ENCODE peak calls at places on chromosome 17, in four cellular contexts. U is stomach, V is BJ, R is AG04449. E is an unnamed sample.

GRCh38 chr17:41026668-41027471 is at the start of gene KRTAP1-5:
- DNase-seq in U (no peak), V (peak; percentile 90), R (peak; percentile 77), E (no peak)

GRCh38 chr17:80790021-80790765 is 201.4 kb upstream of the CHMP6 start:
- DNase-seq in U (no peak), V (no peak), R (no peak), E (no peak)

GRCh38 chr17:77456951-77457548 is 316.3 kb downstream of the SEC14L1 start:
- DNase-seq in U (no peak), V (no peak), R (no peak), E (no peak)

GRCh38 chr17:40329981-40330794 is 21.2 kb downstream of the RARA start:
- DNase-seq in U (peak; percentile 76), V (no peak), R (no peak), E (peak; percentile 76)

GRCh38 chr17:33777674-33778073 is 477.4 kb upstream of the CCL2 start:
- DNase-seq in U (no peak), V (no peak), R (no peak), E (no peak)

GRCh38 chr17:78291944-78292910 is 60.8 kb downstream of the TMEM235 start:
- DNase-seq in U (no peak), V (no peak), R (no peak), E (no peak)

GRCh38 chr17:32671891-32672290 is 185.1 kb downstream of the CDK5R1 start:
- DNase-seq in U (peak; percentile 60), V (no peak), R (no peak), E (peak; percentile 53)

GRCh38 chr17:49745175-49746139 is 18.5 kb downstream of the FAM117A start:
- DNase-seq in U (no peak), V (no peak), R (no peak), E (no peak)

GRCh38 chr17:27544350-27545131 is 86.4 kb upstream of the LGALS9 start:
- DNase-seq in U (no peak), V (no peak), R (no peak), E (no peak)

GRCh38 chr17:65103896-65104295 is 33.3 kb upstream of the RGS9 start:
- DNase-seq in U (no peak), V (no peak), R (no peak), E (no peak)

GRCh38 chr17:57068707-57069106 is 16.3 kb upstream of the AKAP1 start:
- DNase-seq in U (no peak), V (no peak), R (no peak), E (no peak)

GRCh38 chr17:57881783-57882291 is 32.0 kb upstream of the MRPS23 start:
- DNase-seq in U (no peak), V (no peak), R (no peak), E (no peak)

GRCh38 chr17:27939489-27940465 is 46.6 kb upstream of the LYRM9 start:
- DNase-seq in U (no peak), V (no peak), R (no peak), E (no peak)

GRCh38 chr17:82110298-82110697 is 12.3 kb upstream of the FASN start:
- DNase-seq in U (no peak), V (no peak), R (no peak), E (no peak)

GRCh38 chr17:77254961-77255741 is 114.4 kb downstream of the SEC14L1 start:
- DNase-seq in U (peak; percentile 53), V (no peak), R (peak; percentile 69), E (peak; percentile 75)

GRCh38 chr17:76179496-76180467 is 38.7 kb upstream of the FOXJ1 start:
- DNase-seq in U (no peak), V (no peak), R (no peak), E (no peak)

GRCh38 chr17:67046398-67046797 is 2.0 kb downstream of the CACNG1 start:
- DNase-seq in U (no peak), V (no peak), R (no peak), E (no peak)

GRCh38 chr17:76943781-76944213 is 75.6 kb downstream of the MGAT5B start:
- DNase-seq in U (no peak), V (no peak), R (no peak), E (no peak)

GRCh38 chr17:68400404-68400735 is 56.9 kb downstream of the WIPI1 start:
- DNase-seq in U (no peak), V (no peak), R (no peak), E (no peak)

GRCh38 chr17:2796164-2797140 is at the start of gene RAP1GAP2:
- DNase-seq in U (peak; percentile 69), V (no peak), R (no peak), E (peak; percentile 93)

GRCh38 chr17:81412490-81413093 is 17.3 kb downstream of the BAHCC1 start:
- DNase-seq in U (no peak), V (no peak), R (no peak), E (no peak)

E was measured in lower lobe of right lung.